ENCODE peak calls at places on chromosomes 4 and X, in six cellular contexts. W is H9; Q is ovary; O is CD8-positive, alpha-beta memory T cell; B is aorta; C is psoas muscle. L is an unnamed sample.

GRCh38 chrX:107902721-107903120 is 77.1 kb downstream of the MID2 start:
- DNase-seq in W (no peak), C (no peak), Q (no peak), B (no peak), O (no peak), L (no peak)

GRCh38 chr4:108881190-108881589 is 118.3 kb upstream of the ETNPPL start:
- DNase-seq in W (no peak), Q (no peak), C (no peak), B (no peak), O (no peak), L (no peak)

GRCh38 chr4:137693641-137694040 is 161.3 kb upstream of the PCDH18 start:
- DNase-seq in B (no peak), O (no peak), C (no peak), Q (no peak), W (no peak), L (no peak)

GRCh38 chr4:138209094-138209493 is 33.1 kb downstream of the SLC7A11 start:
- DNase-seq in C (no peak), Q (no peak), B (no peak), O (no peak), W (no peak), L (no peak)

GRCh38 chr4:110172972-110173371 is 25.4 kb downstream of the ELOVL6 start:
- DNase-seq in Q (no peak), C (no peak), B (no peak), W (no peak), O (no peak), L (no peak)

GRCh38 chr4:13529130-13529919 is 15.0 kb downstream of the NKX3-2 start:
- DNase-seq in W (no peak), O (no peak), B (no peak), Q (no peak), C (no peak), L (no peak)

GRCh38 chr4:152328595-152328994 is 207.3 kb downstream of the FBXW7 start:
- DNase-seq in W (no peak), B (no peak), C (no peak), O (no peak), Q (no peak), L (no peak)

GRCh38 chr4:98996056-98996941 is 778 bp downstream of the METAP1 start:
- DNase-seq in C (no peak), W (no peak), O (no peak), B (no peak), Q (no peak), L (no peak)

GRCh38 chr4:159009521-159009920 is 93.4 kb upstream of the RAPGEF2 start:
- DNase-seq in B (no peak), O (no peak), Q (no peak), W (no peak), C (no peak), L (no peak)

GRCh38 chrX:136453114-136453513 is 34.6 kb upstream of the BRS3 start:
- DNase-seq in C (no peak), Q (no peak), W (no peak), O (no peak), B (no peak), L (no peak)

GRCh38 chrX:479273-479981 is 92.7 kb upstream of the PPP2R3B start:
- DNase-seq in W (no peak), B (no peak), Q (no peak), C (no peak), O (no peak), L (no peak)

GRCh38 chr4:39502034-39502658 is 25.1 kb downstream of the UGDH start:
- DNase-seq in B (no peak), O (no peak), Q (no peak), W (no peak), C (no peak), L (no peak)

GRCh38 chrX:29257516-29257915 is 670.3 kb downstream of the IL1RAPL1 start:
- DNase-seq in W (no peak), C (no peak), Q (no peak), O (no peak), B (no peak), L (no peak)

GRCh38 chrX:74297766-74298165 is 6.2 kb upstream of the ZCCHC13 start:
- DNase-seq in Q (no peak), O (no peak), B (no peak), W (no peak), C (no peak), L (no peak)

GRCh38 chr4:106628616-106629606 is 260.3 kb upstream of the GIMD1 start:
- DNase-seq in B (no peak), C (no peak), W (no peak), Q (no peak), O (no peak), L (no peak)

GRCh38 chr4:72295966-72296557 is 264.3 kb downstream of the NPFFR2 start:
- DNase-seq in C (no peak), B (no peak), Q (no peak), W (no peak), O (no peak), L (no peak)

GRCh38 chr4:110631582-110632505 is 9.0 kb upstream of the PITX2 start:
- DNase-seq in B (peak; percentile 84), C (peak; percentile 86), Q (peak; percentile 36), O (no peak), W (peak; percentile 90), L (peak; percentile 82)

GRCh38 chr4:86306816-86307215 is 53.0 kb downstream of the MAPK10 start:
- DNase-seq in O (no peak), Q (no peak), C (no peak), B (no peak), W (no peak), L (no peak)

GRCh38 chr4:108830509-108831244 is 67.8 kb upstream of the ETNPPL start:
- DNase-seq in O (no peak), C (peak; percentile 68), W (no peak), Q (no peak), B (no peak), L (peak; percentile 76)

GRCh38 chrX:97587171-97587570 is 703.5 kb downstream of the RPA4 start:
- DNase-seq in C (no peak), W (no peak), Q (no peak), O (no peak), B (no peak), L (no peak)

GRCh38 chr4:3486556-3487270 is 23.6 kb downstream of the DOK7 start:
- DNase-seq in W (no peak), B (no peak), C (no peak), O (no peak), Q (no peak), L (peak; percentile 65)

GRCh38 chr4:40916218-40916555 is 166.4 kb downstream of the NSUN7 start:
- DNase-seq in B (no peak), W (no peak), C (no peak), Q (no peak), O (no peak), L (peak; percentile 33)

GRCh38 chr4:7947927-7948326 is 8.3 kb upstream of the AFAP1 start:
- DNase-seq in B (no peak), C (no peak), Q (no peak), O (no peak), W (no peak), L (no peak)

GRCh38 chr4:724131-724530 is 18.5 kb downstream of the PCGF3 start:
- DNase-seq in C (no peak), Q (no peak), O (no peak), B (no peak), W (no peak), L (peak; percentile 43)

GRCh38 chr4:41285202-41285876 is 28.6 kb downstream of the UCHL1 start:
- DNase-seq in Q (no peak), O (no peak), C (no peak), W (no peak), B (no peak), L (no peak)

GRCh38 chr4:7590205-7590604 is 155.5 kb upstream of the PSAPL1 start:
- DNase-seq in C (no peak), B (no peak), Q (no peak), W (no peak), O (no peak), L (no peak)

GRCh38 chr4:3111461-3111860 is 37.0 kb downstream of the HTT start:
- DNase-seq in W (no peak), C (no peak), O (no peak), B (no peak), Q (no peak), L (no peak)

GRCh38 chrX:154019061-154019621 is 561 bp downstream of the IRAK1 start:
- DNase-seq in B (no peak), C (no peak), Q (no peak), W (no peak), O (peak; percentile 24), L (peak; percentile 58)

DNA sequence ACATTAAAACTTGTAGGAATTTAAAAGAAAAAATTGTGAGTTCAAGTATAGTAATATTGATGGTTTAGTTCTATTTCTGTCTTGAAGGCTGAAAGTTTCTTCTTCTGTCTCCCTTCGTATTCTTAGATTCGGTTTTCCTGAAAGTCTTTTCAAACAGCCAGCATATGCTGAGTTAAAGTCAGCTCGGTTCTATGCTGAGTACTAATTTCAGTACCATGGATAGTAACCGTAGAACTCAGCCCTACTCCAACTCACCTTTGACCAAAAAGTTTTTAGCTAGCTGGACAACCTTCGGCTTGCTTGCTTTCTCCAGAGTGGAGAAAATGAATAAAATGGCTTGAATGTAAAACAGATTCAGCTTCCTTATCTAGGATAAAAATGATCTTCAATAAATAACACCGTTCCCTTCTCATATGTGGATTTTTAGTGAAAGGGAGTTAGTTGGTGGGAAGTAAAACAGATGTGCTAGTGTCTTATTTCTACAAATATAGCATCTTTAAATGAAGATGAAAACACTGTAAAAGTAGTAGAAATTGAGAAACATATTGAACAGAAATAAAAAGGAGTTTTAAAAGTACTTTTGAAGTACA is 5.2 kb downstream of the POU4F2 start:
- DNase-seq in B (no peak), W (no peak), O (no peak), C (no peak), Q (no peak), L (no peak)
- H3K27me3 ChIP-seq in B (no peaks in the 10 kb centered on the region), W (peaks cover 69% of the 10 kb centered on the region), O (peaks cover 4% of the 10 kb centered on the region), C (peaks cover 21% of the 10 kb centered on the region), Q (peaks cover 2% of the 10 kb centered on the region), L (no peaks in the 10 kb centered on the region)

GRCh38 chrX:12986886-12987285 is 12.0 kb downstream of the TMSB4X start:
- DNase-seq in Q (no peak), B (no peak), C (no peak), W (no peak), O (no peak), L (no peak)
- H3K4me1 ChIP-seq in Q (no peaks in the 10 kb centered on the region), B (no peaks in the 10 kb centered on the region), C (no peaks in the 10 kb centered on the region), W (peaks cover 3% of the 10 kb centered on the region), O (peaks cover 55% of the 10 kb centered on the region), L (no peaks in the 10 kb centered on the region)

GRCh38 chr4:2041234-2042130 is 17.6 kb upstream of the NAT8L start:
- DNase-seq in B (peak; percentile 93), W (peak; percentile 92), O (peak; percentile 74), C (peak; percentile 89), Q (peak; percentile 77), L (peak; percentile 91)
- H3K27me3 ChIP-seq in B (no peaks in the 10 kb centered on the region), W (peaks cover 19% of the 10 kb centered on the region), O (peaks cover 7% of the 10 kb centered on the region), C (peaks cover 16% of the 10 kb centered on the region), Q (peaks cover 4% of the 10 kb centered on the region), L (no peaks in the 10 kb centered on the region)

GRCh38 chr4:84497220-84497834 is 1.8 kb downstream of the NKX6-1 start:
- DNase-seq in W (peak; percentile 36), O (no peak), B (peak; percentile 79), Q (no peak), C (no peak), L (no peak)

GRCh38 chr4:84496356-84497219 is 2.5 kb downstream of the NKX6-1 start:
- DNase-seq in B (no peak), O (no peak), Q (no peak), C (no peak), W (peak; percentile 65), L (peak; percentile 50)

GRCh38 chr4:84497835-84498202 is 1.3 kb downstream of the NKX6-1 start:
- DNase-seq in Q (no peak), O (no peak), C (no peak), W (peak; percentile 51), B (no peak), L (no peak)

GRCh38 chr4:84494518-84494917 is 4.6 kb downstream of the NKX6-1 start:
- DNase-seq in Q (no peak), B (no peak), O (no peak), C (no peak), W (no peak), L (no peak)

GRCh38 chr4:84495448-84496221 is 3.5 kb downstream of the NKX6-1 start:
- DNase-seq in Q (no peak), B (no peak), C (no peak), O (no peak), W (peak; percentile 50), L (no peak)
- H3K4me1 ChIP-seq in Q (peaks cover 13% of the 10 kb centered on the region), B (peaks cover 1% of the 10 kb centered on the region), C (peaks cover 16% of the 10 kb centered on the region), O (peaks cover 7% of the 10 kb centered on the region), W (no peaks in the 10 kb centered on the region), L (peaks cover 10% of the 10 kb centered on the region)